ENCODE peak calls at places on chromosomes 1 and 21, in five cellular contexts. One of them, this sample, is unnamed.

GRCh38 chr1:209645574-209646452 is 6.4 kb downstream of the LAMB3 start:
- DNase-seq in anterior cingulate cortex: no peak
- DNase-seq in GM10248: no peak
- DNase-seq in frontal cortex: no peak
- DNase-seq in NCI-H510A treated with DMSO at 0.1 percent for 48 hours: no peak
- DNase-seq in this sample: no peak

GRCh38 chr1:60223370-60223652 is 149.7 kb upstream of the C1orf87 start:
- DNase-seq in GM10248: no peak
- DNase-seq in anterior cingulate cortex: no peak
- DNase-seq in NCI-H510A treated with DMSO at 0.1 percent for 48 hours: no peak
- DNase-seq in frontal cortex: no peak
- DNase-seq in this sample: no peak

GRCh38 chr1:23417570-23417969 is 7.0 kb downstream of the TCEA3 start:
- DNase-seq in frontal cortex: no peak
- DNase-seq in anterior cingulate cortex: no peak
- DNase-seq in GM10248: no peak
- DNase-seq in NCI-H510A treated with DMSO at 0.1 percent for 48 hours: peak; percentile 38
- DNase-seq in this sample: no peak

GRCh38 chr1:236064674-236065508 is at the start of gene NID1:
- DNase-seq in NCI-H510A treated with DMSO at 0.1 percent for 48 hours: peak; percentile 24
- DNase-seq in GM10248: peak; percentile 56
- DNase-seq in frontal cortex: peak; percentile 81
- DNase-seq in anterior cingulate cortex: peak; percentile 59
- DNase-seq in this sample: peak; percentile 74

GRCh38 chr1:31153423-31153822 is 86.3 kb downstream of the NKAIN1 start:
- DNase-seq in frontal cortex: no peak
- DNase-seq in GM10248: no peak
- DNase-seq in anterior cingulate cortex: no peak
- DNase-seq in NCI-H510A treated with DMSO at 0.1 percent for 48 hours: no peak
- DNase-seq in this sample: no peak

GRCh38 chr1:9859252-9860014 is 35.7 kb upstream of the CLSTN1 start:
- DNase-seq in frontal cortex: no peak
- DNase-seq in anterior cingulate cortex: no peak
- DNase-seq in NCI-H510A treated with DMSO at 0.1 percent for 48 hours: no peak
- DNase-seq in GM10248: no peak
- DNase-seq in this sample: no peak

GRCh38 chr21:31254131-31254530 is 89.9 kb downstream of the TIAM1 start:
- DNase-seq in NCI-H510A treated with DMSO at 0.1 percent for 48 hours: no peak
- DNase-seq in frontal cortex: no peak
- DNase-seq in anterior cingulate cortex: no peak
- DNase-seq in GM10248: no peak
- DNase-seq in this sample: no peak

GRCh38 chr1:12480748-12481362 is 137.2 kb downstream of the DHRS3 start:
- DNase-seq in NCI-H510A treated with DMSO at 0.1 percent for 48 hours: peak; percentile 72
- DNase-seq in frontal cortex: peak; percentile 53
- DNase-seq in GM10248: no peak
- DNase-seq in anterior cingulate cortex: no peak
- DNase-seq in this sample: peak; percentile 79

GRCh38 chr21:43343992-43344886 is 82.7 kb downstream of the SIK1 start:
- DNase-seq in anterior cingulate cortex: no peak
- DNase-seq in frontal cortex: no peak
- DNase-seq in NCI-H510A treated with DMSO at 0.1 percent for 48 hours: peak; percentile 39
- DNase-seq in GM10248: no peak
- DNase-seq in this sample: no peak

GRCh38 chr1:20080441-20081330 is 10.7 kb downstream of the PLA2G5 start:
- DNase-seq in anterior cingulate cortex: no peak
- DNase-seq in frontal cortex: no peak
- DNase-seq in GM10248: peak; percentile 55
- DNase-seq in NCI-H510A treated with DMSO at 0.1 percent for 48 hours: no peak
- DNase-seq in this sample: no peak

GRCh38 chr1:57621776-57622175 is 197.9 kb upstream of the DAB1 start:
- DNase-seq in NCI-H510A treated with DMSO at 0.1 percent for 48 hours: no peak
- DNase-seq in frontal cortex: no peak
- DNase-seq in anterior cingulate cortex: no peak
- DNase-seq in GM10248: no peak
- DNase-seq in this sample: no peak

GRCh38 chr1:161137881-161138280 is 5.4 kb upstream of the DEDD start:
- DNase-seq in frontal cortex: no peak
- DNase-seq in anterior cingulate cortex: no peak
- DNase-seq in NCI-H510A treated with DMSO at 0.1 percent for 48 hours: no peak
- DNase-seq in GM10248: no peak
- DNase-seq in this sample: no peak

GRCh38 chr1:156421939-156422601 is 53.1 kb downstream of the RHBG start:
- DNase-seq in anterior cingulate cortex: no peak
- DNase-seq in GM10248: no peak
- DNase-seq in NCI-H510A treated with DMSO at 0.1 percent for 48 hours: no peak
- DNase-seq in frontal cortex: no peak
- DNase-seq in this sample: no peak

GRCh38 chr1:3669421-3669821 is 17.1 kb downstream of the TP73 start:
- DNase-seq in anterior cingulate cortex: no peak
- DNase-seq in GM10248: no peak
- DNase-seq in frontal cortex: no peak
- DNase-seq in NCI-H510A treated with DMSO at 0.1 percent for 48 hours: no peak
- DNase-seq in this sample: no peak

GRCh38 chr21:38984982-38985422 is 179.3 kb downstream of the ETS2 start:
- DNase-seq in frontal cortex: no peak
- DNase-seq in anterior cingulate cortex: no peak
- DNase-seq in NCI-H510A treated with DMSO at 0.1 percent for 48 hours: no peak
- DNase-seq in GM10248: no peak
- DNase-seq in this sample: no peak

GRCh38 chr1:58454343-58454742 is 92.2 kb downstream of the OMA1 start:
- DNase-seq in GM10248: no peak
- DNase-seq in frontal cortex: no peak
- DNase-seq in NCI-H510A treated with DMSO at 0.1 percent for 48 hours: no peak
- DNase-seq in anterior cingulate cortex: no peak
- DNase-seq in this sample: no peak

GRCh38 chr1:41758904-41759548 is 159.7 kb downstream of the HIVEP3 start:
- DNase-seq in GM10248: no peak
- DNase-seq in anterior cingulate cortex: no peak
- DNase-seq in NCI-H510A treated with DMSO at 0.1 percent for 48 hours: no peak
- DNase-seq in frontal cortex: no peak
- DNase-seq in this sample: no peak

GRCh38 chr1:160137216-160137862 is 14.1 kb upstream of the ATP1A4 start:
- DNase-seq in NCI-H510A treated with DMSO at 0.1 percent for 48 hours: no peak
- DNase-seq in frontal cortex: no peak
- DNase-seq in GM10248: no peak
- DNase-seq in anterior cingulate cortex: no peak
- DNase-seq in this sample: no peak

GRCh38 chr1:170122366-170122765 is 23.4 kb upstream of the NTMT2 start:
- DNase-seq in anterior cingulate cortex: no peak
- DNase-seq in GM10248: no peak
- DNase-seq in NCI-H510A treated with DMSO at 0.1 percent for 48 hours: no peak
- DNase-seq in frontal cortex: no peak
- DNase-seq in this sample: no peak

GRCh38 chr1:154808909-154809262 is 61.2 kb downstream of the KCNN3 start:
- DNase-seq in anterior cingulate cortex: no peak
- DNase-seq in NCI-H510A treated with DMSO at 0.1 percent for 48 hours: no peak
- DNase-seq in frontal cortex: no peak
- DNase-seq in GM10248: peak; percentile 63
- DNase-seq in this sample: peak; percentile 82

GRCh38 chr1:191700922-191701321 is 457.3 kb upstream of the RGS18 start:
- DNase-seq in frontal cortex: no peak
- DNase-seq in anterior cingulate cortex: no peak
- DNase-seq in NCI-H510A treated with DMSO at 0.1 percent for 48 hours: no peak
- DNase-seq in GM10248: no peak
- DNase-seq in this sample: no peak

This sample was measured in Caki2.